ENCODE peak calls at places on chromosomes 11 and 22, in five cellular contexts. One of them, this sample, is unnamed.

GRCh38 chr11:34235591-34236071 is 122.2 kb downstream of the ABTB2 start:
- DNase-seq in Calu3: no peak
- DNase-seq in pancreas: no peak
- DNase-seq in NCI-H146: no peak
- DNase-seq in naive thymus-derived CD8-positive, alpha-beta T cell: no peak
- DNase-seq in this sample: no peak

GRCh38 chr11:68335693-68336092 is 23.3 kb downstream of the LRP5 start:
- DNase-seq in pancreas: no peak
- DNase-seq in Calu3: no peak
- DNase-seq in naive thymus-derived CD8-positive, alpha-beta T cell: no peak
- DNase-seq in NCI-H146: no peak
- DNase-seq in this sample: no peak

GRCh38 chr11:37946155-37946766 is 1348.2 kb upstream of the RAG2 start:
- DNase-seq in naive thymus-derived CD8-positive, alpha-beta T cell: no peak
- DNase-seq in Calu3: peak; percentile 62
- DNase-seq in pancreas: no peak
- DNase-seq in NCI-H146: peak; percentile 7
- DNase-seq in this sample: no peak

GRCh38 chr22:30424471-30425326 is 869 bp upstream of the MTFP1 start:
- DNase-seq in pancreas: no peak
- DNase-seq in Calu3: peak; percentile 23
- DNase-seq in naive thymus-derived CD8-positive, alpha-beta T cell: no peak
- DNase-seq in NCI-H146: no peak
- DNase-seq in this sample: peak; percentile 67

GRCh38 chr22:41382610-41383009 is 868 bp downstream of the TEF start:
- DNase-seq in NCI-H146: no peak
- DNase-seq in Calu3: no peak
- DNase-seq in naive thymus-derived CD8-positive, alpha-beta T cell: no peak
- DNase-seq in pancreas: no peak
- DNase-seq in this sample: no peak

GRCh38 chr22:29814003-29814402 is 24.1 kb downstream of the ASCC2 start:
- DNase-seq in Calu3: no peak
- DNase-seq in naive thymus-derived CD8-positive, alpha-beta T cell: no peak
- DNase-seq in NCI-H146: no peak
- DNase-seq in pancreas: no peak
- DNase-seq in this sample: no peak

GRCh38 chr22:25488244-25489020 is 76.0 kb upstream of the GRK3 start:
- DNase-seq in pancreas: peak; percentile 84
- DNase-seq in naive thymus-derived CD8-positive, alpha-beta T cell: no peak
- DNase-seq in NCI-H146: peak; percentile 88
- DNase-seq in Calu3: peak; percentile 86
- DNase-seq in this sample: no peak

GRCh38 chr11:66087148-66087908 is 17.3 kb downstream of the PACS1 start:
- DNase-seq in Calu3: no peak
- DNase-seq in NCI-H146: no peak
- DNase-seq in pancreas: no peak
- DNase-seq in naive thymus-derived CD8-positive, alpha-beta T cell: no peak
- DNase-seq in this sample: no peak

GRCh38 chr11:108882211-108882831 is 217.5 kb downstream of the DDX10 start:
- DNase-seq in pancreas: no peak
- DNase-seq in naive thymus-derived CD8-positive, alpha-beta T cell: no peak
- DNase-seq in Calu3: no peak
- DNase-seq in NCI-H146: no peak
- DNase-seq in this sample: no peak

GRCh38 chr11:66676931-66677598 is 622 bp downstream of the RBM4B start:
- DNase-seq in Calu3: no peak
- DNase-seq in pancreas: no peak
- DNase-seq in naive thymus-derived CD8-positive, alpha-beta T cell: no peak
- DNase-seq in NCI-H146: no peak
- DNase-seq in this sample: no peak

GRCh38 chr11:119113716-119114115 is 6.6 kb downstream of the C2CD2L start:
- DNase-seq in naive thymus-derived CD8-positive, alpha-beta T cell: no peak
- DNase-seq in NCI-H146: no peak
- DNase-seq in Calu3: no peak
- DNase-seq in pancreas: no peak
- DNase-seq in this sample: no peak

GRCh38 chr22:21646608-21647590 is 4.8 kb downstream of the SDF2L1 start:
- DNase-seq in Calu3: peak; percentile 77
- DNase-seq in NCI-H146: peak; percentile 66
- DNase-seq in naive thymus-derived CD8-positive, alpha-beta T cell: peak; percentile 53
- DNase-seq in pancreas: peak; percentile 77
- DNase-seq in this sample: peak; percentile 75